ENCODE peak calls at places on chromosome 9, in eight cellular contexts. One of them, this sample, is unnamed. For H3K9me2 and H3K36me3, the result is how much of the 10 kb centered on the place peaks cover.

GRCh38 chr9:7164440-7165349 is 406.9 kb downstream of the KDM4C start:
- DNase-seq in MM.1S: no peak
- DNase-seq in GM23338: no peak
- DNase-seq in SK-N-SH: no peak
- DNase-seq in OCI-LY7: no peak
- DNase-seq in PC-9: no peak
- DNase-seq in HCT116: no peak
- DNase-seq in hepatocyte: no peak
- DNase-seq in this sample: no peak

GRCh38 chr9:135373151-135373685 is 106.4 kb upstream of the PPP1R26 start:
- DNase-seq in SK-N-SH: no peak
- DNase-seq in hepatocyte: no peak
- DNase-seq in MM.1S: no peak
- DNase-seq in HCT116: no peak
- DNase-seq in OCI-LY7: no peak
- DNase-seq in PC-9: no peak
- DNase-seq in GM23338: no peak
- DNase-seq in this sample: no peak

GRCh38 chr9:129868033-129868395 is 32.8 kb downstream of the USP20 start:
- DNase-seq in hepatocyte: no peak
- DNase-seq in GM23338: no peak
- DNase-seq in OCI-LY7: no peak
- DNase-seq in PC-9: no peak
- DNase-seq in SK-N-SH: no peak
- DNase-seq in HCT116: no peak
- DNase-seq in MM.1S: no peak
- DNase-seq in this sample: no peak

GRCh38 chr9:110115868-110116542 is 92.0 kb downstream of the C9orf152 start:
- DNase-seq in hepatocyte: no peak
- DNase-seq in MM.1S: no peak
- DNase-seq in OCI-LY7: no peak
- DNase-seq in GM23338: no peak
- DNase-seq in HCT116: no peak
- DNase-seq in SK-N-SH: no peak
- DNase-seq in PC-9: peak
- DNase-seq in this sample: peak

GRCh38 chr9:134200730-134201129 is 36.4 kb upstream of the RNU6ATAC start:
- DNase-seq in PC-9: no peak
- DNase-seq in GM23338: no peak
- DNase-seq in hepatocyte: no peak
- DNase-seq in OCI-LY7: no peak
- DNase-seq in SK-N-SH: no peak
- DNase-seq in HCT116: no peak
- DNase-seq in MM.1S: no peak
- DNase-seq in this sample: no peak

GRCh38 chr9:106528158-106528557 is 334.8 kb upstream of the ZNF462 start:
- DNase-seq in PC-9: no peak
- DNase-seq in HCT116: no peak
- DNase-seq in SK-N-SH: peak
- DNase-seq in OCI-LY7: no peak
- DNase-seq in MM.1S: no peak
- DNase-seq in GM23338: no peak
- DNase-seq in hepatocyte: no peak
- DNase-seq in this sample: no peak

GRCh38 chr9:97396256-97396655 is 15.6 kb upstream of the TDRD7 start:
- DNase-seq in GM23338: no peak
- DNase-seq in OCI-LY7: no peak
- DNase-seq in MM.1S: no peak
- DNase-seq in HCT116: no peak
- DNase-seq in SK-N-SH: no peak
- DNase-seq in PC-9: no peak
- DNase-seq in hepatocyte: no peak
- DNase-seq in this sample: no peak

GRCh38 chr9:120436937-120437592 is 142.9 kb downstream of the CDK5RAP2 start:
- DNase-seq in OCI-LY7: no peak
- DNase-seq in MM.1S: no peak
- DNase-seq in GM23338: no peak
- DNase-seq in PC-9: no peak
- DNase-seq in hepatocyte: no peak
- DNase-seq in SK-N-SH: no peak
- DNase-seq in HCT116: no peak
- DNase-seq in this sample: no peak

GRCh38 chr9:122420315-122420714 is 49.5 kb downstream of the PTGS1 start:
- DNase-seq in SK-N-SH: no peak
- DNase-seq in GM23338: peak
- DNase-seq in OCI-LY7: no peak
- DNase-seq in PC-9: no peak
- DNase-seq in hepatocyte: no peak
- DNase-seq in HCT116: no peak
- DNase-seq in MM.1S: no peak
- DNase-seq in this sample: no peak

GRCh38 chr9:96453625-96454024 is 3.7 kb downstream of the HABP4 start:
- DNase-seq in hepatocyte: peak
- DNase-seq in OCI-LY7: peak
- DNase-seq in GM23338: peak
- DNase-seq in HCT116: no peak
- DNase-seq in SK-N-SH: peak
- DNase-seq in MM.1S: no peak
- DNase-seq in PC-9: no peak
- DNase-seq in this sample: peak

GRCh38 chr9:115015018-115015635 is 84.7 kb upstream of the TNFSF8 start:
- DNase-seq in MM.1S: no peak
- DNase-seq in SK-N-SH: peak
- DNase-seq in OCI-LY7: peak
- DNase-seq in hepatocyte: peak
- DNase-seq in PC-9: peak
- DNase-seq in GM23338: peak
- DNase-seq in HCT116: peak
- DNase-seq in this sample: peak

GRCh38 chr9:114779352-114779845 is 26.4 kb downstream of the TNFSF15 start:
- DNase-seq in HCT116: peak
- DNase-seq in SK-N-SH: no peak
- DNase-seq in MM.1S: no peak
- DNase-seq in GM23338: no peak
- DNase-seq in OCI-LY7: no peak
- DNase-seq in PC-9: peak
- DNase-seq in hepatocyte: peak
- DNase-seq in this sample: peak

GRCh38 chr9:136949239-136949816 is 2.7 kb upstream of the LCN12 start:
- DNase-seq in MM.1S: no peak
- DNase-seq in OCI-LY7: no peak
- DNase-seq in SK-N-SH: no peak
- DNase-seq in HCT116: no peak
- DNase-seq in PC-9: no peak
- DNase-seq in GM23338: peak
- DNase-seq in hepatocyte: peak
- DNase-seq in this sample: no peak

GRCh38 chr9:122218885-122219855 is 9.6 kb downstream of the LHX6 start:
- DNase-seq in OCI-LY7: no peak
- DNase-seq in HCT116: no peak
- DNase-seq in SK-N-SH: peak
- DNase-seq in MM.1S: no peak
- DNase-seq in hepatocyte: no peak
- DNase-seq in PC-9: no peak
- DNase-seq in GM23338: peak
- DNase-seq in this sample: no peak

GRCh38 chr9:123329329-123329955 is 26.6 kb upstream of the CRB2 start:
- DNase-seq in PC-9: peak
- DNase-seq in GM23338: no peak
- DNase-seq in SK-N-SH: no peak
- DNase-seq in OCI-LY7: peak
- DNase-seq in HCT116: no peak
- DNase-seq in MM.1S: peak
- DNase-seq in hepatocyte: no peak
- DNase-seq in this sample: peak

GRCh38 chr9:116899337-116900006 is 212.4 kb downstream of the TRIM32 start:
- DNase-seq in OCI-LY7: no peak
- DNase-seq in PC-9: peak
- DNase-seq in GM23338: peak
- DNase-seq in MM.1S: no peak
- DNase-seq in HCT116: no peak
- DNase-seq in hepatocyte: no peak
- DNase-seq in SK-N-SH: no peak
- DNase-seq in this sample: peak

GRCh38 chr9:127264462-127265040 is at the start of gene GARNL3:
- DNase-seq in hepatocyte: no peak
- DNase-seq in OCI-LY7: no peak
- DNase-seq in MM.1S: no peak
- DNase-seq in GM23338: peak
- DNase-seq in PC-9: no peak
- DNase-seq in SK-N-SH: peak
- DNase-seq in HCT116: no peak
- DNase-seq in this sample: no peak

GRCh38 chr9:21890696-21891095 is 88.3 kb downstream of the MTAP start:
- DNase-seq in OCI-LY7: no peak
- DNase-seq in SK-N-SH: no peak
- DNase-seq in hepatocyte: no peak
- DNase-seq in MM.1S: no peak
- DNase-seq in HCT116: no peak
- DNase-seq in GM23338: no peak
- DNase-seq in PC-9: no peak
- DNase-seq in this sample: no peak

GRCh38 chr9:83526901-83527300 is 11.3 kb downstream of the FRMD3 start:
- DNase-seq in PC-9: no peak
- DNase-seq in hepatocyte: no peak
- DNase-seq in HCT116: no peak
- DNase-seq in MM.1S: no peak
- DNase-seq in SK-N-SH: no peak
- DNase-seq in GM23338: no peak
- DNase-seq in OCI-LY7: no peak
- DNase-seq in this sample: no peak

GRCh38 chr9:83521017-83521810 is 17.0 kb downstream of the FRMD3 start:
- DNase-seq in OCI-LY7: no peak
- DNase-seq in hepatocyte: no peak
- DNase-seq in PC-9: peak
- DNase-seq in MM.1S: no peak
- DNase-seq in HCT116: no peak
- DNase-seq in GM23338: no peak
- DNase-seq in SK-N-SH: no peak
- DNase-seq in this sample: peak

GRCh38 chr9:83526221-83526620 is 12.0 kb downstream of the FRMD3 start:
- DNase-seq in PC-9: no peak
- DNase-seq in GM23338: no peak
- DNase-seq in MM.1S: no peak
- DNase-seq in SK-N-SH: no peak
- DNase-seq in hepatocyte: no peak
- DNase-seq in OCI-LY7: no peak
- DNase-seq in HCT116: no peak
- DNase-seq in this sample: no peak

GRCh38 chr9:83520292-83520691 is 17.9 kb downstream of the FRMD3 start:
- DNase-seq in HCT116: no peak
- DNase-seq in SK-N-SH: no peak
- DNase-seq in GM23338: no peak
- DNase-seq in MM.1S: no peak
- DNase-seq in OCI-LY7: no peak
- DNase-seq in PC-9: no peak
- DNase-seq in hepatocyte: no peak
- DNase-seq in this sample: peak

GRCh38 chr9:83523684-83524083 is 14.5 kb downstream of the FRMD3 start:
- DNase-seq in GM23338: no peak
- DNase-seq in SK-N-SH: no peak
- DNase-seq in hepatocyte: no peak
- DNase-seq in HCT116: no peak
- DNase-seq in PC-9: no peak
- DNase-seq in OCI-LY7: no peak
- DNase-seq in MM.1S: no peak
- DNase-seq in this sample: no peak
- TF ChIP-seq CTCF in GM23338: peak
- TF ChIP-seq CTCF in SK-N-SH: peak
- TF ChIP-seq CTCF in hepatocyte: no peak
- TF ChIP-seq CTCF in HCT116: no peak
- TF ChIP-seq CTCF in PC-9: no peak
- TF ChIP-seq CTCF in OCI-LY7: no peak
- TF ChIP-seq CTCF in MM.1S: no peak
- TF ChIP-seq CTCF in this sample: no peak

DNA sequence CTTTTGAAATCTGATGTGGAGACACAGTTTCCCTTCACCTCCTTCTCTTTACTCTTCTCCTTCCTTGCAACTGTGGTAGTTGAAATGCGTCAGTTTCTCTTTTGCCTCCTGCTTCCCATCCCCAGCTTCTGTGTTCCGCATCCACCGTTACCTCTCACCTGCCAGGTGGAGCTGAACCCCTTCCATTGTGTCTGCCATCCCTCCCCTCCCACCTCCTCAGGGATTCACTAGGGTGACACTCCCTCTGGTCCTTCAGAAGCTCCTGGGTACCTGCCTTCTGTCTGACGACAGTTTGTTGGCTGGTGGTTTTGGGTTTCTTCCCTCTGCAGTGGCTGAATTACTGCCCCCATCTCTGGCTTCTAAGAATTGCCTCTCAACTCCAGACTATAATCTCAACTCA is 132.1 kb downstream of the SLC24A2 start:
- DNase-seq in MM.1S: no peak
- DNase-seq in HCT116: no peak
- DNase-seq in hepatocyte: no peak
- DNase-seq in GM23338: no peak
- DNase-seq in OCI-LY7: no peak
- DNase-seq in SK-N-SH: no peak
- DNase-seq in PC-9: no peak
- DNase-seq in this sample: no peak
- H3K9me2 ChIP-seq in MM.1S: under half
- H3K9me2 ChIP-seq in HCT116: under half
- H3K9me2 ChIP-seq in hepatocyte: under half
- H3K9me2 ChIP-seq in GM23338: under half
- H3K9me2 ChIP-seq in OCI-LY7: under half
- H3K9me2 ChIP-seq in SK-N-SH: under half
- H3K9me2 ChIP-seq in PC-9: under half
- H3K9me2 ChIP-seq in this sample: under half

GRCh38 chr9:109047259-109047658 is 34.0 kb upstream of the CTNNAL1 start:
- DNase-seq in PC-9: no peak
- DNase-seq in OCI-LY7: no peak
- DNase-seq in MM.1S: no peak
- DNase-seq in GM23338: no peak
- DNase-seq in HCT116: no peak
- DNase-seq in SK-N-SH: no peak
- DNase-seq in hepatocyte: no peak
- DNase-seq in this sample: no peak
- H3K36me3 ChIP-seq in PC-9: half or more
- H3K36me3 ChIP-seq in OCI-LY7: half or more
- H3K36me3 ChIP-seq in MM.1S: under half
- H3K36me3 ChIP-seq in GM23338: half or more
- H3K36me3 ChIP-seq in HCT116: under half
- H3K36me3 ChIP-seq in SK-N-SH: half or more
- H3K36me3 ChIP-seq in hepatocyte: under half
- H3K36me3 ChIP-seq in this sample: under half

DNA sequence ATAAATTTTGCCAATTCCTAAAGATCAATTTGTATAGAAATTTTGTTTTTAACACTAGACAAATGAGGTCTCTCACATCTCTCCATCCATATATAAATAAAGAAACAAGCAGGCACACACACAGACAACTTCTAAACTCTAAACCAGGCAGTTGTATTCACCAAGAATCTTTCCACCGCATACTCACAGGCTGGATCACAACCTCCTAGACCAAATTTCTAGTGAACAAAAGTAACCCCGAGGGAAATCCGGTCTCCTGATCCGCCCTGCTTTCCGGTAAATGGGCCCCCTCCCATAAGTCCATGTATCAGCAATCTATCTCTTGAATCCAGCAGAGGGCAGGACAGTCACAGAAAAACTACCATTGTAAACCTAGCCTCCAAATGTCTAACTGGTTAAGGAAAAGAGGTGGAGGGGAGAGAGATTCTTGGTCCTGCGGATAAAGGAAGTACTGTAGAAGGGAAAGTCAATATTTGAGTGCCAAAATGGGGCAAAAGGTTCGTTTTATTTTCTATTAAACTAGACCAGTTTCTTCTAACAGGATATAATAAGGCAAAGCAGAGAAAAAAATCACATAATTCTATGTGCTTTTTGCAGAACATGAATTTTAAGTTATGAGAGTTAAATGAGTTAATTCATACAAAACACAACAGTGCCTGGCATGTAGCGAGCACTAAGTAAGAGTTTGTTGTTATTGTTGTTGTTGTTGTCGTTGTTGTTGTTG is 4.8 kb upstream of the SMU1 start:
- DNase-seq in GM23338: peak
- DNase-seq in SK-N-SH: peak
- DNase-seq in MM.1S: peak
- DNase-seq in hepatocyte: peak
- DNase-seq in PC-9: peak
- DNase-seq in OCI-LY7: peak
- DNase-seq in HCT116: peak
- DNase-seq in this sample: peak
- TF ChIP-seq CTCF in GM23338: peak
- TF ChIP-seq CTCF in SK-N-SH: peak
- TF ChIP-seq CTCF in MM.1S: peak
- TF ChIP-seq CTCF in hepatocyte: peak
- TF ChIP-seq CTCF in PC-9: peak
- TF ChIP-seq CTCF in OCI-LY7: peak
- TF ChIP-seq CTCF in HCT116: peak
- TF ChIP-seq CTCF in this sample: peak